ENCODE peak calls at places on chromosome 1, in ten cellular contexts. I is PC-9; Y is tibial nerve; D is heart left ventricle; Z is cardiac muscle cell; C is mesendoderm; Q is naive thymus-derived CD4-positive, alpha-beta T cell; F is GM23338; R is transverse colon; A is psoas muscle. L is an unnamed sample. For H3K4me1, the result is how much of the 10 kb centered on the place peaks cover.

GRCh38 chr1:233907139-233907538 is 2.7 kb downstream of the SLC35F3 start:
- DNase-seq in I (no peak), Y (no peak), D (no peak), Z (no peak), C (no peak), Q (no peak), F (no peak), R (no peak), A (no peak), L (no peak)

GRCh38 chr1:38009088-38009840 is 3.3 kb upstream of the UTP11 start:
- DNase-seq in I (peak), Y (no peak), D (no peak), Z (peak), C (peak), Q (no peak), F (peak), R (no peak), A (peak), L (no peak)

GRCh38 chr1:84918706-84919105 is 25.7 kb upstream of the LPAR3 start:
- DNase-seq in I (no peak), Y (no peak), D (no peak), Z (no peak), C (peak), Q (no peak), F (no peak), R (no peak), A (no peak), L (no peak)

GRCh38 chr1:215768303-215768702 is 201.2 kb downstream of the KCTD3 start:
- DNase-seq in I (no peak), Y (no peak), D (no peak), Z (no peak), C (no peak), Q (no peak), F (no peak), R (no peak), A (no peak), L (no peak)

GRCh38 chr1:72278461-72278860 is 3.9 kb downstream of the NEGR1 start:
- DNase-seq in I (no peak), Y (no peak), D (no peak), Z (no peak), C (no peak), Q (no peak), F (no peak), R (no peak), A (no peak), L (no peak)

GRCh38 chr1:3772715-3773571 is at the start of gene SMIM1:
- DNase-seq in I (no peak), Y (no peak), D (no peak), Z (no peak), C (no peak), Q (peak), F (no peak), R (peak), A (no peak), L (peak)

GRCh38 chr1:51615780-51616291 is 1.1 kb upstream of the OSBPL9 start:
- DNase-seq in I (no peak), Y (no peak), D (no peak), Z (no peak), C (no peak), Q (no peak), F (no peak), R (no peak), A (no peak), L (no peak)

GRCh38 chr1:94878329-94878728 is 48.6 kb downstream of the CNN3 start:
- DNase-seq in I (no peak), Y (no peak), D (no peak), Z (no peak), C (no peak), Q (no peak), F (no peak), R (no peak), A (no peak), L (no peak)

GRCh38 chr1:174912243-174912642 is 87.5 kb upstream of the CACYBP start:
- DNase-seq in I (no peak), Y (no peak), D (no peak), Z (no peak), C (no peak), Q (no peak), F (no peak), R (no peak), A (no peak), L (no peak)

DNA sequence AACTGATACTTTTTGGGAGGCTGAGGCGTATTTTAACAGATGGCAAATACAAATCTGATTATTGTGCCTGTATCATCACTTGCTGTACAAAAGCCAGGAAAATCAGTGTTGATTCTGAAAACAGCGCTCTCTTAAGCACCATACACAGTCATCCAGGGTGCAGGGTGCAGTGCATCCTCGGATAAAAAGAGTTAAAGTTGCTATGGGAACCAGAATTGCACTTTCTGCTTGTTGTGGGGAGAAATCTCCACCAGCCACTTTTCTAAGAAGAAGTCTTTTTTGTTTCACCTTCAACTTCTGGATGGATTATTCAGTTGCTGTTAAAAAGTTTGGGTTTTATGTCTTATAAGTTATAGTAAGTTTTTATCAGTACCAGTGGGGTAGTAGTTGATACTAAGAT is 3.8 kb downstream of the LAMC1 start:
- DNase-seq in I (no peak), Y (no peak), D (no peak), Z (no peak), C (no peak), Q (no peak), F (no peak), R (no peak), A (no peak), L (no peak)
- H3K4me1 ChIP-seq in I (half or more), Y (half or more), D (under half), Z (under half), C (under half), Q (under half), F (under half), R (under half), A (half or more), L (under half)

GRCh38 chr1:11938722-11939526 is 4.4 kb downstream of the PLOD1 start:
- DNase-seq in I (no peak), Y (peak), D (peak), Z (peak), C (no peak), Q (no peak), F (no peak), R (no peak), A (peak), L (no peak)
- H3K4me1 ChIP-seq in I (under half), Y (half or more), D (half or more), Z (under half), C (under half), Q (under half), F (under half), R (under half), A (half or more), L (under half)

GRCh38 chr1:169689395-169689794 is 22.0 kb downstream of the SELL start:
- DNase-seq in I (no peak), Y (no peak), D (no peak), Z (no peak), C (no peak), Q (no peak), F (no peak), R (no peak), A (no peak), L (no peak)
- H3K4me1 ChIP-seq in I (under half), Y (under half), D (under half), Z (under half), C (under half), Q (half or more), F (under half), R (under half), A (under half), L (under half)

DNA sequence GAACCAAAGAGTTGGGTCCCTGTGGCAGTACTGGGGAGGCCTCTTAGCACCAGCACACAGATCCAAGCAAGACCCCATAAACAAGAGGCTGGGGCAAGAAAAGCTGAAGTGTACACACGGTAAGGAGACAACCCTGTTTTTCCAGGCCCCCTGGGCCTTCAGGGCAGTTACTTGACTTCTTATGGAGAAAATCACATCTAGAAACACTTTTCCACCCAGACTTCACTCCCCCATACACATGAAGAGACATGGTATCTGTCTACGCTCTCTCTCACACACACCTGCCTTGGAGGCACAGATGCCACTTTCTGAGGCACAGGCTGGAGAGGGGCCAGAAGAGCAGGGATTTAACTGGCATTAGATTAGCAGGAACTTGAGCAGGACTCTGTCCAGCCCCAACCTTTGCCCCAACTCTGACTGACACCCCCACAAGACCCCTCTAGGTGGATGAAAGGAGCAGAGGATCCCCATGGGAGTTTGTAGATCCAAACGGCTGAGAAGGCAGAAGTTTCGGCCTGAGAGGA is 2.2 kb downstream of the CERS2 start:
- DNase-seq in I (no peak), Y (no peak), D (no peak), Z (no peak), C (no peak), Q (no peak), F (no peak), R (no peak), A (no peak), L (no peak)
- H3K4me1 ChIP-seq in I (under half), Y (half or more), D (half or more), Z (under half), C (under half), Q (under half), F (half or more), R (half or more), A (under half), L (half or more)

DNA sequence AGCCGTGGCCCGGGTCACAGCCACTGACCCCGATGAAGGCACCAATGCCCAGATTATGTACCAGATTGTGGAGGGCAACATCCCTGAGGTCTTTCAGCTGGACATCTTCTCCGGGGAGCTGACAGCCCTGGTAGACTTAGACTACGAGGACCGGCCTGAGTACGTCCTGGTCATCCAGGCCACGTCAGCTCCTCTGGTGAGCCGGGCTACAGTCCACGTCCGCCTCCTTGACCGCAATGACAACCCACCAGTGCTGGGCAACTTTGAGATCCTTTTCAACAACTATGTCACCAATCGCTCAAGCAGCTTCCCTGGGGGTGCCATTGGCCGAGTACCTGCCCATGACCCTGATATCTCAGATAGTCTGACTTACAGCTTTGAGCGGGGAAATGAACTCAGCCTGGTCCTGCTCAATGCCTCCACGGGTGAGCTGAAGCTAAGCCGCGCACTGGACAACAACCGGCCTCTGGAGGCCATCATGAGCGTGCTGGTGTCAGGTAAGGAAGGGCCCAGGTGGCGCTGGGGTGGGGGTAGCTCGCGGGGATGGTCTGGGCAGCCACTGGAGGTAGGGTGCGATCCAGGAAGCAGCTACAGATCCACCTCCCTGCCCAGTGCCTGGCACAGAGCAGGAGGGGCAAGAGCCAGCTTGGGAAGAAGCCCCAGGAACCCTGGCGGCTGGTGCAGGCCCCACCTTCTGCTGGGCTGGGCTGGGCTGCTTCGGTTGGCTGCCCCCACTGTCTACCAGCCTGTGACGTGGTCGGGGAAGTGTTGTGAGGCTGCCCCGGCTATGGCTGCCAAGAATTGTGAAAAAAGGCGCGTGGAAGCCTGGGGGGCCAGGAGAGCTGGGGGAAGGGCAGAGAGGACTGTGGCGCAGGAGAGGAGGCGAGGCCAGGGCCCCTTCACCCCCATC is 3.8 kb downstream of the CELSR2 start:
- DNase-seq in I (no peak), Y (no peak), D (no peak), Z (peak), C (no peak), Q (no peak), F (no peak), R (peak), A (no peak), L (no peak)
- H3K4me1 ChIP-seq in I (under half), Y (half or more), D (under half), Z (under half), C (under half), Q (under half), F (under half), R (under half), A (under half), L (under half)

GRCh38 chr1:93753766-93754763 is 72.4 kb upstream of the BCAR3 start:
- DNase-seq in I (peak), Y (no peak), D (no peak), Z (peak), C (no peak), Q (no peak), F (no peak), R (no peak), A (no peak), L (no peak)
- H3K4me1 ChIP-seq in I (half or more), Y (under half), D (under half), Z (under half), C (under half), Q (under half), F (under half), R (under half), A (under half), L (half or more)

GRCh38 chr1:241423541-241424479 is 66.8 kb upstream of the RGS7 start:
- DNase-seq in I (no peak), Y (no peak), D (no peak), Z (peak), C (peak), Q (no peak), F (peak), R (no peak), A (no peak), L (no peak)
- H3K4me1 ChIP-seq in I (under half), Y (under half), D (under half), Z (under half), C (under half), Q (under half), F (under half), R (under half), A (under half), L (under half)

DNA sequence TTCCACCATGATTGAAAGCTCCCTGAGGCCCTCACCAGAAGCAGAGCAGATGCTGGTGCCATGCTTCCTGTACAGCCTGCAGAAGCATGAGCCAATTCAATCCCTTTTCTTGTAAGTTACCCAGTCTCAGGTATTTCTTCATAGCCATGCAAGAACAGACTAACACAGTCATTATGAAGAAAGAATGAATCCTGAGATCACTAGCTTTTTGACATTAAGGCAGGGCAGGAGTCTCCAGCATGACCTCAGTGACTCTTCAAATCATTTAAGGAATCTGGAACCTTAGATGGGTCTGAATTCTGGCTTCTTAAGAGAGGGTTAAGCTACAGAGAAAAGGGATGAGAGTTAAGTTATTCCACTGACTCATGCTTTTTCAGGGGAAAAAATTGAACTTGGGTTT is 79.0 kb downstream of the PTPN14 start:
- DNase-seq in I (no peak), Y (no peak), D (no peak), Z (peak), C (peak), Q (no peak), F (no peak), R (no peak), A (no peak), L (no peak)
- H3K4me1 ChIP-seq in I (under half), Y (under half), D (under half), Z (under half), C (under half), Q (under half), F (half or more), R (under half), A (half or more), L (under half)

GRCh38 chr1:17212487-17213121 is 7.7 kb downstream of the PADI1 start:
- DNase-seq in I (peak), Y (no peak), D (no peak), Z (peak), C (peak), Q (peak), F (peak), R (no peak), A (peak), L (peak)
- H3K4me1 ChIP-seq in I (half or more), Y (under half), D (under half), Z (under half), C (under half), Q (under half), F (under half), R (under half), A (under half), L (under half)